ENCODE peak calls at places on chromosome 22, in ten cellular contexts. One of them, this sample, is unnamed.

GRCh38 chr22:45572444-45572843 is 69.8 kb downstream of the FBLN1 start:
- DNase-seq in NCI-H1436 treated with DMSO at 0.1 percent for 48 hours: no peak
- DNase-seq in neuronal stem cell: no peak
- DNase-seq in hepatic stellate cell: no peak
- DNase-seq in lower leg skin: no peak
- DNase-seq in NCI-H748 treated with DMSO at 0.1 percent for 48 hours: no peak
- DNase-seq in activated T-helper 1 cell treated with anti-CD3 and anti-CD28 coated beads, Interleukin-12 subunit alpha, Interleukin-12 subunit beta, Interleukin-2, Interleukin-4 antibody, amounts not matched to agents 30 ng/mL and 10 ng/mL and 1 ng/mL, durations not matched to agents 14 hours and 24 hours and 36 hours: no peak
- DNase-seq in H9: no peak
- DNase-seq in HT1080: no peak
- DNase-seq in HL-60: no peak
- DNase-seq in this sample: peak; percentile 34

GRCh38 chr22:43151251-43152000 is at the start of gene TSPO:
- DNase-seq in NCI-H1436 treated with DMSO at 0.1 percent for 48 hours: no peak
- DNase-seq in neuronal stem cell: peak; percentile 14
- DNase-seq in hepatic stellate cell: peak; percentile 85
- DNase-seq in lower leg skin: peak; percentile 96
- DNase-seq in NCI-H748 treated with DMSO at 0.1 percent for 48 hours: no peak
- DNase-seq in activated T-helper 1 cell treated with anti-CD3 and anti-CD28 coated beads, Interleukin-12 subunit alpha, Interleukin-12 subunit beta, Interleukin-2, Interleukin-4 antibody, amounts not matched to agents 30 ng/mL and 10 ng/mL and 1 ng/mL, durations not matched to agents 14 hours and 24 hours and 36 hours: peak; percentile 44
- DNase-seq in H9: peak; percentile 60
- DNase-seq in HT1080: peak; percentile 30
- DNase-seq in HL-60: peak; percentile 49
- DNase-seq in this sample: peak; percentile 40

GRCh38 chr22:46052801-46053562 is 76.0 kb upstream of the WNT7B start:
- DNase-seq in NCI-H1436 treated with DMSO at 0.1 percent for 48 hours: no peak
- DNase-seq in neuronal stem cell: no peak
- DNase-seq in hepatic stellate cell: no peak
- DNase-seq in lower leg skin: peak; percentile 90
- DNase-seq in NCI-H748 treated with DMSO at 0.1 percent for 48 hours: peak; percentile 63
- DNase-seq in activated T-helper 1 cell treated with anti-CD3 and anti-CD28 coated beads, Interleukin-12 subunit alpha, Interleukin-12 subunit beta, Interleukin-2, Interleukin-4 antibody, amounts not matched to agents 30 ng/mL and 10 ng/mL and 1 ng/mL, durations not matched to agents 14 hours and 24 hours and 36 hours: no peak
- DNase-seq in H9: no peak
- DNase-seq in HT1080: peak; percentile 55
- DNase-seq in HL-60: no peak
- DNase-seq in this sample: peak; percentile 66

GRCh38 chr22:38871360-38872171 is 450 bp downstream of the CBX6 start:
- DNase-seq in NCI-H1436 treated with DMSO at 0.1 percent for 48 hours: no peak
- DNase-seq in neuronal stem cell: no peak
- DNase-seq in hepatic stellate cell: peak; percentile 34
- DNase-seq in lower leg skin: peak; percentile 89
- DNase-seq in NCI-H748 treated with DMSO at 0.1 percent for 48 hours: no peak
- DNase-seq in activated T-helper 1 cell treated with anti-CD3 and anti-CD28 coated beads, Interleukin-12 subunit alpha, Interleukin-12 subunit beta, Interleukin-2, Interleukin-4 antibody, amounts not matched to agents 30 ng/mL and 10 ng/mL and 1 ng/mL, durations not matched to agents 14 hours and 24 hours and 36 hours: peak; percentile 25
- DNase-seq in H9: no peak
- DNase-seq in HT1080: no peak
- DNase-seq in HL-60: no peak
- DNase-seq in this sample: no peak

GRCh38 chr22:36862251-36863242 is 1.7 kb downstream of the NCF4 start:
- DNase-seq in NCI-H1436 treated with DMSO at 0.1 percent for 48 hours: no peak
- DNase-seq in neuronal stem cell: no peak
- DNase-seq in hepatic stellate cell: no peak
- DNase-seq in lower leg skin: peak; percentile 84
- DNase-seq in NCI-H748 treated with DMSO at 0.1 percent for 48 hours: no peak
- DNase-seq in activated T-helper 1 cell treated with anti-CD3 and anti-CD28 coated beads, Interleukin-12 subunit alpha, Interleukin-12 subunit beta, Interleukin-2, Interleukin-4 antibody, amounts not matched to agents 30 ng/mL and 10 ng/mL and 1 ng/mL, durations not matched to agents 14 hours and 24 hours and 36 hours: no peak
- DNase-seq in H9: no peak
- DNase-seq in HT1080: no peak
- DNase-seq in HL-60: peak; percentile 98
- DNase-seq in this sample: no peak

GRCh38 chr22:17314472-17314871 is 54.8 kb upstream of the CECR2 start:
- DNase-seq in NCI-H1436 treated with DMSO at 0.1 percent for 48 hours: no peak
- DNase-seq in neuronal stem cell: no peak
- DNase-seq in hepatic stellate cell: no peak
- DNase-seq in lower leg skin: peak; percentile 6
- DNase-seq in NCI-H748 treated with DMSO at 0.1 percent for 48 hours: no peak
- DNase-seq in activated T-helper 1 cell treated with anti-CD3 and anti-CD28 coated beads, Interleukin-12 subunit alpha, Interleukin-12 subunit beta, Interleukin-2, Interleukin-4 antibody, amounts not matched to agents 30 ng/mL and 10 ng/mL and 1 ng/mL, durations not matched to agents 14 hours and 24 hours and 36 hours: no peak
- DNase-seq in H9: no peak
- DNase-seq in HT1080: no peak
- DNase-seq in HL-60: no peak
- DNase-seq in this sample: no peak

GRCh38 chr22:45977551-45978274 is 751 bp upstream of the WNT7B start:
- DNase-seq in NCI-H1436 treated with DMSO at 0.1 percent for 48 hours: no peak
- DNase-seq in neuronal stem cell: peak; percentile 52
- DNase-seq in hepatic stellate cell: no peak
- DNase-seq in lower leg skin: no peak
- DNase-seq in NCI-H748 treated with DMSO at 0.1 percent for 48 hours: no peak
- DNase-seq in activated T-helper 1 cell treated with anti-CD3 and anti-CD28 coated beads, Interleukin-12 subunit alpha, Interleukin-12 subunit beta, Interleukin-2, Interleukin-4 antibody, amounts not matched to agents 30 ng/mL and 10 ng/mL and 1 ng/mL, durations not matched to agents 14 hours and 24 hours and 36 hours: no peak
- DNase-seq in H9: peak; percentile 68
- DNase-seq in HT1080: peak; percentile 34
- DNase-seq in HL-60: no peak
- DNase-seq in this sample: peak; percentile 35

GRCh38 chr22:50529416-50530279 is at the start of gene TYMP:
- DNase-seq in NCI-H1436 treated with DMSO at 0.1 percent for 48 hours: no peak
- DNase-seq in neuronal stem cell: no peak
- DNase-seq in hepatic stellate cell: peak; percentile 67
- DNase-seq in lower leg skin: peak; percentile 95
- DNase-seq in NCI-H748 treated with DMSO at 0.1 percent for 48 hours: no peak
- DNase-seq in activated T-helper 1 cell treated with anti-CD3 and anti-CD28 coated beads, Interleukin-12 subunit alpha, Interleukin-12 subunit beta, Interleukin-2, Interleukin-4 antibody, amounts not matched to agents 30 ng/mL and 10 ng/mL and 1 ng/mL, durations not matched to agents 14 hours and 24 hours and 36 hours: peak; percentile 81
- DNase-seq in H9: no peak
- DNase-seq in HT1080: no peak
- DNase-seq in HL-60: peak; percentile 70
- DNase-seq in this sample: no peak

GRCh38 chr22:47018010-47018910 is 255.8 kb downstream of the TBC1D22A start:
- DNase-seq in NCI-H1436 treated with DMSO at 0.1 percent for 48 hours: no peak
- DNase-seq in neuronal stem cell: no peak
- DNase-seq in hepatic stellate cell: no peak
- DNase-seq in lower leg skin: peak; percentile 80
- DNase-seq in NCI-H748 treated with DMSO at 0.1 percent for 48 hours: no peak
- DNase-seq in activated T-helper 1 cell treated with anti-CD3 and anti-CD28 coated beads, Interleukin-12 subunit alpha, Interleukin-12 subunit beta, Interleukin-2, Interleukin-4 antibody, amounts not matched to agents 30 ng/mL and 10 ng/mL and 1 ng/mL, durations not matched to agents 14 hours and 24 hours and 36 hours: no peak
- DNase-seq in H9: no peak
- DNase-seq in HT1080: no peak
- DNase-seq in HL-60: no peak
- DNase-seq in this sample: no peak

GRCh38 chr22:39532215-39533071 is at the start of gene RPS19BP1:
- DNase-seq in NCI-H1436 treated with DMSO at 0.1 percent for 48 hours: peak; percentile 98
- DNase-seq in neuronal stem cell: peak; percentile 99
- DNase-seq in hepatic stellate cell: peak; percentile 98
- DNase-seq in lower leg skin: peak; percentile 100
- DNase-seq in NCI-H748 treated with DMSO at 0.1 percent for 48 hours: peak; percentile 98
- DNase-seq in activated T-helper 1 cell treated with anti-CD3 and anti-CD28 coated beads, Interleukin-12 subunit alpha, Interleukin-12 subunit beta, Interleukin-2, Interleukin-4 antibody, amounts not matched to agents 30 ng/mL and 10 ng/mL and 1 ng/mL, durations not matched to agents 14 hours and 24 hours and 36 hours: peak; percentile 99
- DNase-seq in H9: peak; percentile 100
- DNase-seq in HT1080: peak; percentile 100
- DNase-seq in HL-60: peak; percentile 100
- DNase-seq in this sample: peak; percentile 100

GRCh38 chr22:19504900-19505734 is 19.1 kb downstream of the CLDN5 start:
- DNase-seq in NCI-H1436 treated with DMSO at 0.1 percent for 48 hours: no peak
- DNase-seq in neuronal stem cell: no peak
- DNase-seq in hepatic stellate cell: no peak
- DNase-seq in lower leg skin: no peak
- DNase-seq in NCI-H748 treated with DMSO at 0.1 percent for 48 hours: no peak
- DNase-seq in activated T-helper 1 cell treated with anti-CD3 and anti-CD28 coated beads, Interleukin-12 subunit alpha, Interleukin-12 subunit beta, Interleukin-2, Interleukin-4 antibody, amounts not matched to agents 30 ng/mL and 10 ng/mL and 1 ng/mL, durations not matched to agents 14 hours and 24 hours and 36 hours: no peak
- DNase-seq in H9: no peak
- DNase-seq in HT1080: no peak
- DNase-seq in HL-60: no peak
- DNase-seq in this sample: no peak

GRCh38 chr22:30079952-30080533 is at the start of gene HORMAD2:
- DNase-seq in NCI-H1436 treated with DMSO at 0.1 percent for 48 hours: no peak
- DNase-seq in neuronal stem cell: peak; percentile 69
- DNase-seq in hepatic stellate cell: no peak
- DNase-seq in lower leg skin: no peak
- DNase-seq in NCI-H748 treated with DMSO at 0.1 percent for 48 hours: no peak
- DNase-seq in activated T-helper 1 cell treated with anti-CD3 and anti-CD28 coated beads, Interleukin-12 subunit alpha, Interleukin-12 subunit beta, Interleukin-2, Interleukin-4 antibody, amounts not matched to agents 30 ng/mL and 10 ng/mL and 1 ng/mL, durations not matched to agents 14 hours and 24 hours and 36 hours: no peak
- DNase-seq in H9: peak; percentile 98
- DNase-seq in HT1080: no peak
- DNase-seq in HL-60: no peak
- DNase-seq in this sample: no peak

GRCh38 chr22:35882226-35883027 is 146.2 kb downstream of the RBFOX2 start:
- DNase-seq in NCI-H1436 treated with DMSO at 0.1 percent for 48 hours: no peak
- DNase-seq in neuronal stem cell: no peak
- DNase-seq in hepatic stellate cell: no peak
- DNase-seq in lower leg skin: no peak
- DNase-seq in NCI-H748 treated with DMSO at 0.1 percent for 48 hours: no peak
- DNase-seq in activated T-helper 1 cell treated with anti-CD3 and anti-CD28 coated beads, Interleukin-12 subunit alpha, Interleukin-12 subunit beta, Interleukin-2, Interleukin-4 antibody, amounts not matched to agents 30 ng/mL and 10 ng/mL and 1 ng/mL, durations not matched to agents 14 hours and 24 hours and 36 hours: no peak
- DNase-seq in H9: no peak
- DNase-seq in HT1080: no peak
- DNase-seq in HL-60: no peak
- DNase-seq in this sample: no peak

GRCh38 chr22:48898524-48899377 is 928.9 kb downstream of the BRD1 start:
- DNase-seq in NCI-H1436 treated with DMSO at 0.1 percent for 48 hours: no peak
- DNase-seq in neuronal stem cell: no peak
- DNase-seq in hepatic stellate cell: no peak
- DNase-seq in lower leg skin: peak; percentile 82
- DNase-seq in NCI-H748 treated with DMSO at 0.1 percent for 48 hours: no peak
- DNase-seq in activated T-helper 1 cell treated with anti-CD3 and anti-CD28 coated beads, Interleukin-12 subunit alpha, Interleukin-12 subunit beta, Interleukin-2, Interleukin-4 antibody, amounts not matched to agents 30 ng/mL and 10 ng/mL and 1 ng/mL, durations not matched to agents 14 hours and 24 hours and 36 hours: no peak
- DNase-seq in H9: peak; percentile 15
- DNase-seq in HT1080: no peak
- DNase-seq in HL-60: no peak
- DNase-seq in this sample: no peak